ENCODE peak calls at places on chromosomes 12 and 14, in six cellular contexts. P is right atrium auricular region, H is pancreas, Z is transverse colon, T is left lung, S is right lobe of liver. F is an unnamed sample.
A peak's percentile ranks its signal among the peaks of the same experiment; 100 is the strongest.

GRCh38 chr14:22547309-22547947 is 41.6 kb downstream of the DAD1 start:
- DNase-seq in P (no peak), H (no peak), Z (no peak), T (no peak), S (no peak), F (peak; percentile 30)

GRCh38 chr12:95286713-95287112 is 69.1 kb downstream of the VEZT start:
- DNase-seq in P (no peak), H (no peak), Z (no peak), T (no peak), S (no peak), F (no peak)

GRCh38 chr12:22856120-22856699 is 231.2 kb downstream of the ETNK1 start:
- DNase-seq in P (no peak), H (no peak), Z (no peak), T (no peak), S (no peak), F (no peak)

GRCh38 chr14:77603654-77604270 is 12.7 kb downstream of the SPTLC2 start:
- DNase-seq in P (no peak), H (no peak), Z (peak; percentile 51), T (no peak), S (no peak), F (no peak)

GRCh38 chr12:39619316-39619659 is 315 bp downstream of the ABCD2 start:
- DNase-seq in P (no peak), H (no peak), Z (peak; percentile 15), T (no peak), S (no peak), F (no peak)

GRCh38 chr14:67943947-67944346 is 124.4 kb downstream of the RAD51B start:
- DNase-seq in P (peak; percentile 81), H (peak; percentile 83), Z (peak; percentile 75), T (no peak), S (peak; percentile 31), F (peak; percentile 63)

GRCh38 chr14:75363570-75364227 is 64.1 kb upstream of the JDP2 start:
- DNase-seq in P (no peak), H (no peak), Z (no peak), T (no peak), S (no peak), F (no peak)

GRCh38 chr14:71290301-71290700 is 383.0 kb downstream of the PCNX1 start:
- DNase-seq in P (no peak), H (no peak), Z (no peak), T (no peak), S (no peak), F (no peak)

GRCh38 chr12:54868690-54869089 is 14.4 kb downstream of the MUCL1 start:
- DNase-seq in P (no peak), H (no peak), Z (no peak), T (no peak), S (no peak), F (no peak)

GRCh38 chr12:124380793-124381453 is 86.0 kb downstream of the RFLNA start:
- DNase-seq in P (no peak), H (no peak), Z (no peak), T (no peak), S (no peak), F (no peak)

GRCh38 chr14:104135904-104136471 is 2.4 kb upstream of the KIF26A start:
- DNase-seq in P (no peak), H (peak; percentile 15), Z (no peak), T (peak; percentile 67), S (peak; percentile 22), F (no peak)

GRCh38 chr14:58216544-58216943 is 16.6 kb downstream of the ACTR10 start:
- DNase-seq in P (no peak), H (no peak), Z (no peak), T (no peak), S (no peak), F (no peak)

GRCh38 chr14:54572316-54572715 is 5.4 kb downstream of the SAMD4A start:
- DNase-seq in P (no peak), H (no peak), Z (no peak), T (no peak), S (no peak), F (no peak)

GRCh38 chr12:104535383-104535782 is 78.6 kb downstream of the CHST11 start:
- DNase-seq in P (no peak), H (no peak), Z (no peak), T (no peak), S (no peak), F (no peak)

GRCh38 chr12:88207921-88208640 is 66.0 kb downstream of the TMTC3 start:
- DNase-seq in P (no peak), H (no peak), Z (no peak), T (no peak), S (no peak), F (peak; percentile 81)

GRCh38 chr12:20436367-20436766 is 68.0 kb downstream of the PDE3A start:
- DNase-seq in P (no peak), H (no peak), Z (no peak), T (no peak), S (no peak), F (no peak)

DNA sequence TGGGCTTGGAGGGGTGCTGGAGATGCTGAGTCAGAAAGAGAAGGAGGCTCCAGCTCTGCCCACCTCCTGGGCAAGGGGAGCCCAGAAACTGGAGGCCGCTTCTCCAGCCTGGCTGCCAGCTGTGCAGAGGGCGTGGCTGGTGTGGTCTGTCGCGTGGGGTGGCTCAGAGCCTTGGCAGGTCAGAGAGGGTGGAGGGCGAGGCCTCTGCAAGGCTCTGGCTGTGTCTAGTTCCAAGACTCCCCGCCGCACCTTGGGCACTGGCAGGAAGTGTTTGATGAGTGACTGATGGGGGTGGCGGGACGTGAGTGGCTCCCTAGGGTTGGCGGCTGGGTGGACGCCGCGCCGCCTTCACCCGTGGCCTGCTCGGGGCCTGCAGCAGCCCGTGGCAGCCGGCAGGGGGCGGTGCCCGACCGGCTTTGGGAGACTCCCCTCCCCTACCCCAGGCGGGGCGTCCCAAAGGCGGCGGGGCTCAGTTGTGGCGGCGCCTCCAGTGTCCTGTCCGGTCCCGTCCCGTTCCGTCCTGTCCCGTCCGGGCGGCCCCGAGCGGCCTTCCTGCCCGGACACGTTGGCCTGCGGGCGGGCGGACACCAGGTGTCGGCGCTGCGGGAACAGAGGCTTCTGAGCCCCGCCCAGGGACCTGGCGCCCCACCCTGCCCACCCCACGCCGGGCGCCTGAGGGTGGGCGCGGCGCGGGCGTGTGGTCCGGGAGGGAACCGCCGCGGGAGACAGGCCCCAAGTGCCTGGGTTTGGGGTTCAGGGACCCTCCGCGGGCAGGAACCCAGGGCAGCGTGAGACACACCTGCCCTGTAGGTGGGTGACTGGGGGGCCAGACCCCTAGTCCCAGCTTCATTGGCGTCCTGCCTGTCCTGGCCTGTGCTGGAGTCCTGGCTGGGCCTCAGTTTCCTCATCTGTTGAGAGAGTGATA is 39.7 kb downstream of the KRT80 start:
- DNase-seq in P (peak; percentile 79), H (peak; percentile 61), Z (peak; percentile 77), T (peak; percentile 94), S (peak; percentile 70), F (peak; percentile 97)
- H3K4me3 ChIP-seq in P (peak overlapping the region; percentile 6), H (no peak overlapping the region), Z (peak overlapping the region; percentile 22), T (peak overlapping the region; percentile 14), S (no peak overlapping the region), F (no peak overlapping the region)

GRCh38 chr14:50734950-50735697 is 67.0 kb upstream of the SAV1 start:
- DNase-seq in P (no peak), H (no peak), Z (no peak), T (no peak), S (no peak), F (no peak)
- H3K27me3 ChIP-seq in P (no peaks in the 10 kb centered on the region), H (no peaks in the 10 kb centered on the region), Z (no peaks in the 10 kb centered on the region), T (no peaks in the 10 kb centered on the region), S (no peaks in the 10 kb centered on the region), F (no peaks in the 10 kb centered on the region)

DNA sequence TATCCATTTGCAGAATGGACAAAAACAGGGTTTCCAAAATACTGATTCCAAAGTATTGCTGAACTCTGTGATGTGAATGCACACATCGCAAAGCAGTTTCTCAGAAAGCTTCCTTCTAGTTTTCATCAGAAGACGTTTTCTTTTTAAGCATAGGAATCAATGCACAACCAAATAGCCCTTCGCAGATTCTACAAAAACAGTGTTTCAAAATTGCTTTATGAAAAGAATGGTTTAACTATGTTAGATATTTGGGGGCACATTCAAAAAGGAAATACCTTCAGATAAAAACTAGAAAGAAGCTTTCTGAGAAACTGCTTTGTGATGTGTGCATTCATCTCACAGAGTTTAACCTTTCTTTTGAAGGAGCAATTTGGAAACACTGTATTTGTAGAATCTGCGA is 569.7 kb downstream of the ALG10 start:
- DNase-seq in P (no peak), H (no peak), Z (no peak), T (no peak), S (no peak), F (no peak)
- H3K9me3 ChIP-seq in P (peaks cover 95% of the 10 kb centered on the region), H (no peaks in the 10 kb centered on the region), Z (peaks cover 79% of the 10 kb centered on the region), T (no peaks in the 10 kb centered on the region), S (no peaks in the 10 kb centered on the region), F (peaks cover 46% of the 10 kb centered on the region)

DNA sequence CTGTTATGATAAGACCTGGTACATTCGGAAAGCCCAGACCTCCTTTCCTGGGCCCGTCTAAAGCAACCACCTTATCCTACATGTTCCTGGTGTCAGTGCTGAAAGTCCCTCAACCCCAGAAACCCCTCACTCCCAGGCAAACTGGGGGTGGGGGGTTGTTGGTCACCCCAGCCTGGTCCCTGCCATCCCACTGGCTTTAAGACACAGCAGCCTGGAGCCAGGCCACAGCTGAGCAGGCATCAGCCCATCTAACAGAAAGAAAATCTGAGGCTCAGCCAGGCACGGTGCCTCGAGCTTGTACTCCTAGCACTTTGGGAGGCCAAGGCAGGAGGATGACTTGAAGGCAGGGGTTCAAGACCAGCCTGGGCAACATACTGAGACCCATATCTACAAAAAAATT is 4.5 kb downstream of the SELPLG start:
- DNase-seq in P (no peak), H (no peak), Z (peak; percentile 8), T (no peak), S (no peak), F (no peak)
- H3K4me3 ChIP-seq in P (no peak overlapping the region), H (no peak overlapping the region), Z (no peak overlapping the region), T (no peak overlapping the region), S (no peak overlapping the region), F (no peak overlapping the region)

GRCh38 chr12:2054091-2055018 is 1.6 kb downstream of the CACNA1C start:
- DNase-seq in P (no peak), H (no peak), Z (no peak), T (peak; percentile 59), S (no peak), F (no peak)
- H3K27me3 ChIP-seq in P (no peaks in the 10 kb centered on the region), H (no peaks in the 10 kb centered on the region), Z (peaks cover 55% of the 10 kb centered on the region), T (peaks cover 28% of the 10 kb centered on the region), S (no peaks in the 10 kb centered on the region), F (no peaks in the 10 kb centered on the region)

GRCh38 chr14:29242755-29243340 is 476.3 kb downstream of the FOXG1 start:
- DNase-seq in P (no peak), H (no peak), Z (no peak), T (no peak), S (no peak), F (peak; percentile 58)

GRCh38 chr14:29243355-29243754 is 476.8 kb downstream of the FOXG1 start:
- DNase-seq in P (no peak), H (no peak), Z (no peak), T (no peak), S (no peak), F (peak; percentile 21)

GRCh38 chr14:29236401-29236800 is 469.8 kb downstream of the FOXG1 start:
- DNase-seq in P (no peak), H (no peak), Z (no peak), T (no peak), S (no peak), F (no peak)

GRCh38 chr14:29236848-29237247 is 470.3 kb downstream of the FOXG1 start:
- DNase-seq in P (no peak), H (no peak), Z (no peak), T (no peak), S (no peak), F (no peak)

GRCh38 chr14:29240046-29240445 is 473.5 kb downstream of the FOXG1 start:
- DNase-seq in P (no peak), H (no peak), Z (no peak), T (no peak), S (no peak), F (no peak)
- H3K9me3 ChIP-seq in P (no peaks in the 10 kb centered on the region), H (no peaks in the 10 kb centered on the region), Z (no peaks in the 10 kb centered on the region), T (no peaks in the 10 kb centered on the region), S (no peaks in the 10 kb centered on the region), F (no peaks in the 10 kb centered on the region)

F was measured in MG63.